ENCODE peak calls at places on chromosomes 6 and 20, in four cellular contexts. V is trophoblast cell, J is IMR-90, I is mesenchymal stem cell. A is an unnamed sample.

GRCh38 chr6:96611342-96611964 is 48.5 kb downstream of the FHL5 start:
- DNase-seq in V (no peak), J (no peak), I (no peak), A (no peak)

GRCh38 chr20:19628570-19629134 is 129.4 kb upstream of the RIN2 start:
- DNase-seq in V (peak; percentile 92), J (peak; percentile 66), I (peak; percentile 62), A (peak; percentile 90)

GRCh38 chr6:47665112-47665511 is 33.3 kb upstream of the ADGRF4 start:
- DNase-seq in V (peak; percentile 60), J (no peak), I (no peak), A (no peak)

GRCh38 chr6:150773969-150774368 is 91.5 kb upstream of the MTHFD1L start:
- DNase-seq in V (no peak), J (no peak), I (no peak), A (no peak)

GRCh38 chr6:106146852-106147351 is 60.8 kb downstream of the PRDM1 start:
- DNase-seq in V (no peak), J (peak; percentile 34), I (no peak), A (no peak)

GRCh38 chr20:13105864-13106457 is 97.2 kb downstream of the SPTLC3 start:
- DNase-seq in V (peak; percentile 87), J (peak; percentile 38), I (peak; percentile 43), A (peak; percentile 29)

GRCh38 chr20:59993736-59994484 is 35.7 kb downstream of the CDH26 start:
- DNase-seq in V (peak; percentile 35), J (no peak), I (no peak), A (peak; percentile 27)

GRCh38 chr6:158506577-158506976 is 53.3 kb upstream of the TMEM181 start:
- DNase-seq in V (no peak), J (peak; percentile 7), I (peak; percentile 22), A (peak; percentile 93)

GRCh38 chr6:28980797-28981390 is 24.2 kb downstream of the ZNF311 start:
- DNase-seq in V (peak; percentile 92), J (peak; percentile 77), I (peak; percentile 95), A (peak; percentile 97)

GRCh38 chr20:29409833-29410804 is 1847.3 kb upstream of the DEFB115 start:
- DNase-seq in V (no peak), J (no peak), I (no peak), A (no peak)

GRCh38 chr6:126143650-126144260 is 157.4 kb downstream of the TRMT11 start:
- DNase-seq in V (no peak), J (no peak), I (no peak), A (no peak)

DNA sequence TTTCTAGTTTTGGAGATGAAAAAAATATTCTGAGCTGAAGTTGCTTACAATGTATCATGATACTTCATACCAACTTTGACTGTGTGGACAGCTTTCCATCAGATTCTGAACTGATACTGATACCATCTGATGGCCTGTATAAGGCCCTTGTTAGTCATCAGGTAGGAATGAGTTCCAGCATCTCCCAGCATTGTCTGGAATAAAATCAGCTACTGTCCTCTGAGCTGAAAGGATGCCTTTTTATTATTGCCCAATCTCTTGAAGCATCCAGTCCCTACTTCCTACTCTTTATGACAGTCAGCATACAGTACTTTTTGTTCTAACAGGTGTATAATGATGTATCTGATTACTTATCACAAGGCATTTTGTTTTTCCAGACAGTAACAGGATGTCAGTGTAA is 70.6 kb upstream of the EYA4 start:
- DNase-seq in V (peak; percentile 73), J (peak; percentile 53), I (no peak), A (peak; percentile 40)
- H2BK5ac ChIP-seq in V (no peak overlapping the region), J (no peak overlapping the region), I (no peak overlapping the region), A (no peak overlapping the region)

GRCh38 chr6:73564578-73565345 is 43.9 kb upstream of the EEF1A1 start:
- DNase-seq in V (no peak), J (no peak), I (no peak), A (no peak)
- H2BK5ac ChIP-seq in V (peak overlapping the region; percentile 88), J (peak overlapping the region; percentile 84), I (no peak overlapping the region), A (no peak overlapping the region)

GRCh38 chr6:43516697-43517502 is at the start of the genes POLR1C and YIPF3:
- DNase-seq in V (peak; percentile 100), J (peak; percentile 97), I (peak; percentile 99), A (peak; percentile 99)
- H2BK5ac ChIP-seq in V (peak within 1 kb of the TSS; percentile 81), J (peak within 1 kb of the TSS; percentile 67), I (no peak within 1 kb of the TSS), A (peak within 1 kb of the TSS; percentile 51)

GRCh38 chr6:128063850-128064539 is 163.1 kb upstream of the THEMIS start:
- DNase-seq in V (no peak), J (no peak), I (no peak), A (no peak)

GRCh38 chr6:128064540-128064895 is 163.7 kb upstream of the THEMIS start:
- DNase-seq in V (no peak), J (peak; percentile 32), I (no peak), A (no peak)

GRCh38 chr6:128062882-128063603 is 162.2 kb upstream of the THEMIS start:
- DNase-seq in V (no peak), J (peak; percentile 31), I (no peak), A (no peak)

GRCh38 chr6:128067446-128068109 is 166.7 kb upstream of the THEMIS start:
- DNase-seq in V (no peak), J (no peak), I (no peak), A (peak; percentile 4)

GRCh38 chr6:128065072-128065471 is 164.2 kb upstream of the THEMIS start:
- DNase-seq in V (no peak), J (peak; percentile 10), I (no peak), A (no peak)
- H2BK5ac ChIP-seq in V (no peak overlapping the region), J (no peak overlapping the region), I (no peak overlapping the region), A (no peak overlapping the region)

DNA sequence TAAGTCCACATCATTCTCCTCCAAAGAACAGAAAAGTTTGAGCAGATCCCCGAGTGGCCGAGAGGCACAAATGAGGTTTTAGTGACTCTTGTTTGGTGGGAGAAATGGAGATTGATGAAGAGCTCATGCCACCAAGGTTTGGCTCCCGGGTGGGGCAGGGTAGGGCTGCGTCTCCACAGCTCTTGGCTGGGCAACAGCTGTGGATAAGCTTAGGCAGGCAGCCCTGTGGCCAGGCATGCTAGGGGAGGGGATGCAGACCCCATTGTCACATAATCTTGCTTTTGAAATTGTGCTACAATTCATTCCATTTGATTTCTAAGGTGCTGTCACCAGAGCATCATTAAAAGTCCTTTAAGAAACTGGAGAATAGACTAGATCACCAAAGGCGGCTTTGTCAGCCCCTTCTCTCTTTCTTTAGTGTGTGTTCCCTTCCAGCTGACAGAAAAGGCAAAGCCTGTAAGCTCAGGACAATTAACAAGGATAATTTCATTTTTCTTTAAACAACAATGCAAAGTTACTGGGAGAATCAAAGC is 574.2 kb upstream of the JAG1 start:
- DNase-seq in V (no peak), J (no peak), I (no peak), A (no peak)
- H2BK5ac ChIP-seq in V (no peak overlapping the region), J (no peak overlapping the region), I (no peak overlapping the region), A (peak overlapping the region; percentile 17)

GRCh38 chr6:136114661-136115060 is 135.4 kb downstream of the MTFR2 start:
- DNase-seq in V (no peak), J (no peak), I (no peak), A (no peak)
- H2BK5ac ChIP-seq in V (no peak overlapping the region), J (no peak overlapping the region), I (no peak overlapping the region), A (no peak overlapping the region)

DNA sequence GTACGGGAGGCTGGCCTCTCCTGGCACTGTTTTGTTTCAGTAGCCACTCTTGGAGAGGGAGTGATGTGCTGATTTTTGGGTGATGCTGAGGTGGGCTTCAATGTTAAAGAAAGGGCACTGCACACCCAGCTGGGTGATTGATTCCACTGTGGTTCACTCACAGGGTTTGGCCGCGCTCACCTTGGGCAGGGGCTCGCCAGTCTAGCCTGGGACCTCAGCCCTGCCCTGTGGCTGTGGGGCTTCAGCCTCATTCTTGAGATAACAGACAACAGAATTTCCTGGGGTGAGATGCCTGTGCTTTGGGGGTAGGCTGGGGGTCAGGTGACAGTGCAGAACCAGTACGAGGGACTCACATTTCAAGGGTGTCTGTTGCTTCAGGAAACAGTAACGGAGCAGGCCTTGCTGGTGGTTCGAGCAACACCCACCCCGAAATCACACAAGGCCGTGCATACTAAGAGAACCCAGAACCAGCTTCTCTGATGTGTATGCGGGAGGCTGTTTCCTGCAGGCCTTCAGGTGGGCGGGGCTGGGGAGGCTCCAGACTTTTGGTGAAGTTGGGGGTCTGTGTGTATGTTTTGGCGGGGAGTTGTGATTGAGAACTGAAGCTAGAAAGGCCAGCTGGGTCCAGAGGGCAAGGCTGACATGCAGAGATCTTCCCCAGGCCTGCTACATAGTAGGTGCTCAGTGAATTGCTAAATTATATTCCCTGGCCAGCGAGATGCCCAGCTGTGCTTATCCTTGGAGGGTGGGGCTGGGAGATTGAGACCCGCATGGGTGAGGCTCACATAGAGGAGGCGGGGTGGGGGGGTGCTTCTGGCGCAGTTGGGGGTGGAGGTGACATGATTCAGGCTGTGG is 154.2 kb upstream of the RNF24 start:
- DNase-seq in V (no peak), J (no peak), I (no peak), A (no peak)
- H2BK5ac ChIP-seq in V (no peak overlapping the region), J (no peak overlapping the region), I (no peak overlapping the region), A (no peak overlapping the region)

GRCh38 chr6:33781105-33781975 is 7.6 kb downstream of the LEMD2 start:
- DNase-seq in V (no peak), J (no peak), I (peak; percentile 37), A (peak; percentile 96)
- H2BK5ac ChIP-seq in V (peak overlapping the region; percentile 65), J (peak overlapping the region; percentile 56), I (peak overlapping the region; percentile 69), A (peak overlapping the region; percentile 61)

DNA sequence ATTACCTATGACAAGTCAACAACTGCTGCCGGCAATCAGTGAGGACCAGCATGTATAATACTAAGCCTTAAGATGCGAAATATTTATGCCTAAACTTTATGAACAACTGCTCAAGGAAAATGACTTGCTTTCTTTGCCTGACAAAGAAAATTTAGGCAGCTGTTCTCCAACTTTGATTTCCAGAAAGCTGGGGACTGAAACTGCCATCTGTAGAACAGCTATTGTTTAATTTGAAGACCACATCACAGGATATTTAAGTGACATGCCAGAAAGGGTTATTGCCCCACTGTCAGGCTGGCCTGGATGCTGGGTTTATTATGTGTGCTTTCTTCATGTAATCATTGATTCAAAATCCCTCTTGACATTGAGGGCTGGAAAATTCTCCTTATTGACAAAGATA is 153.9 kb upstream of the ENPP5 start:
- DNase-seq in V (no peak), J (no peak), I (no peak), A (no peak)
- H2BK5ac ChIP-seq in V (no peak overlapping the region), J (no peak overlapping the region), I (no peak overlapping the region), A (no peak overlapping the region)

GRCh38 chr6:111184827-111185567 is 97.7 kb downstream of the SLC16A10 start:
- DNase-seq in V (no peak), J (no peak), I (no peak), A (no peak)

GRCh38 chr6:111183702-111184517 is 96.6 kb downstream of the SLC16A10 start:
- DNase-seq in V (no peak), J (no peak), I (no peak), A (no peak)

GRCh38 chr6:111187874-111188273 is 100.6 kb downstream of the SLC16A10 start:
- DNase-seq in V (no peak), J (no peak), I (no peak), A (no peak)

GRCh38 chr6:111190637-111191036 is 103.3 kb downstream of the SLC16A10 start:
- DNase-seq in V (no peak), J (no peak), I (no peak), A (peak; percentile 19)

DNA sequence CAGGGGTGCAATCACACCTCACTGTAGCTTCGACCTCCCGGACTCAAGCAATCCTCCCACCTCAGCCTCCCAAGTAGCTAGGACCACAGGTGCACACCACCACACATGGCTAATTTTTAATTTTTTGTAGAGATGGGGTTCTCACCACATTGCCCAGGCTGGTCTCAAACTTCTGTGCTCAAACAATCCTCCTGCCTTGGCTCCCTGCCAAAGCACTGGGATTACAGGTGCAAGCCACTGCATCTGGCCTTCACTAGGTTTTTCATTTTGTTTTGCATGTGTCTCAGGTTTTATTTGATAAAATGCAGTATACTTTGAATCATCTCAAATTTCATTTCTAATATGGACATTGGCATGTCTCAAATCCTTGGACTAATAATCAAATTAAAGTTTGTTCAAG is 98.7 kb downstream of the SLC16A10 start:
- DNase-seq in V (no peak), J (no peak), I (no peak), A (no peak)
- H2BK5ac ChIP-seq in V (no peak overlapping the region), J (no peak overlapping the region), I (no peak overlapping the region), A (no peak overlapping the region)